ENCODE peak calls at places on chromosomes 11 and 22, in nine cellular contexts. J, R, F, Z, H, S, U, G and P are unnamed samples. For H3K4me1, the result is how much of the 10 kb centered on the place peaks cover.

GRCh38 chr22:39917091-39917703 is 16.3 kb downstream of the GRAP2 start:
- DNase-seq in Z (no peak), S (no peak), J (no peak), U (no peak), H (no peak), G (no peak), R (no peak), F (no peak), P (no peak)

GRCh38 chr22:22870577-22871398 is 16.8 kb upstream of the IGLL5 start:
- DNase-seq in G (no peak), H (no peak), F (no peak), R (no peak), Z (peak), S (no peak), U (no peak), J (no peak), P (no peak)

GRCh38 chr22:49156662-49157285 is 670.9 kb downstream of the BRD1 start:
- DNase-seq in H (no peak), R (no peak), S (peak), F (no peak), J (no peak), U (no peak), G (no peak), Z (no peak), P (no peak)

GRCh38 chr22:19520566-19521305 is 3.5 kb downstream of the CLDN5 start:
- DNase-seq in G (peak), F (no peak), H (no peak), U (no peak), S (no peak), R (no peak), Z (no peak), J (no peak), P (no peak)

GRCh38 chr11:16356057-16356750 is at the start of gene SOX6:
- DNase-seq in Z (peak), S (no peak), R (no peak), J (no peak), H (no peak), F (no peak), U (no peak), G (no peak), P (no peak)

GRCh38 chr11:101718406-101718805 is 134.6 kb upstream of the TRPC6 start:
- DNase-seq in R (no peak), S (no peak), F (no peak), G (no peak), U (no peak), J (no peak), H (no peak), Z (no peak), P (no peak)

GRCh38 chr22:46803031-46803880 is 40.8 kb downstream of the TBC1D22A start:
- DNase-seq in S (peak), Z (peak), U (peak), J (no peak), R (peak), F (peak), G (peak), H (no peak), P (no peak)

GRCh38 chr11:78094250-78094649 is 14.6 kb upstream of the NDUFC2 start:
- DNase-seq in J (no peak), S (no peak), U (no peak), Z (no peak), G (no peak), H (no peak), F (no peak), R (no peak), P (no peak)

GRCh38 chr22:49090061-49090852 is 737.4 kb downstream of the BRD1 start:
- DNase-seq in U (no peak), J (no peak), G (no peak), Z (no peak), H (no peak), F (no peak), S (no peak), R (no peak), P (no peak)

GRCh38 chr22:46977656-46978343 is 215.3 kb downstream of the TBC1D22A start:
- DNase-seq in H (no peak), F (no peak), J (no peak), S (no peak), R (no peak), Z (no peak), U (no peak), G (no peak), P (no peak)

GRCh38 chr11:1706634-1707400 is 9.8 kb downstream of the KRTAP5-6 start:
- DNase-seq in H (no peak), G (peak), U (no peak), J (peak), F (peak), S (no peak), Z (no peak), R (peak), P (no peak)

GRCh38 chr11:61139391-61139790 is 21.8 kb downstream of the VPS37C start:
- DNase-seq in H (no peak), U (no peak), G (no peak), F (no peak), J (no peak), S (no peak), Z (no peak), R (no peak), P (no peak)

GRCh38 chr22:26585104-26585790 is 4.7 kb downstream of the TPST2 start:
- DNase-seq in J (peak), R (peak), Z (no peak), U (no peak), S (no peak), G (peak), F (peak), H (peak), P (peak)
- H3K4me1 ChIP-seq in J (under half), R (half or more), Z (half or more), U (under half), S (under half), G (under half), F (under half), H (under half), P (under half)

DNA sequence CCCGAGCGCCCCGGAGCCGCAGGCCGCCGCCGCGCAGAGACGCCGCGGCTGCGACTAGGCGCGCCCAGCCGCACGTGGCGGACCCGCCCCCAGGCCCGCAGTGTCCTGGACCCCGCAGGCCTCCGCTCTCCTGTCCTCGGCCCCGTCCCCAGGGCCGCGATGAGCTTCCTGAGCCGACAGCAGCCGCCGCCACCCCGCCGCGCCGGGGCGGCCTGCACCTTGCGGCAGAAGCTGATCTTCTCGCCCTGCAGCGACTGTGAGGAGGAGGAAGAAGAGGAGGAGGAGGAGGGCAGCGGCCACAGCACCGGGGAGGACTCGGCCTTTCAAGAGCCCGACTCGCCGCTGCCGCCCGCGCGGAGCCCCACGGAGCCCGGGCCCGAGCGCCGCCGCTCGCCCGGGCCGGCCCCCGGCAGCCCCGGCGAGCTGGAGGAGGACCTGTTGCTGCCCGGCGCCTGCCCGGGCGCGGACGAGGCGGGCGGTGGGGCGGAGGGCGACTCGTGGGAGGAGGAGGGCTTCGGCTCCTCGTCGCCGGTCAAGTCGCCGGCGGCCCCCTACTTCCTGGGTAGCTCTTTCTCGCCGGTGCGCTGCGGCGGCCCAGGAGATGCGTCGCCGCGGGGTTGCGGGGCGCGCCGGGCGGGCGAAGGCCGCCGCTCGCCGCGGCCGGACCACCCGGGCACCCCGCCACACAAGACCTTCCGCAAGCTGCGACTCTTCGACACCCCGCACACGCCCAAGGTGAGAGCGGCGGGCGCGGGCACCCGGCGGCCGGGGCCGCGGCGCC is 495 bp downstream of the WEE1 start:
- DNase-seq in Z (no peak), S (peak), J (peak), H (peak), F (no peak), G (no peak), R (peak), U (no peak), P (peak)
- H3K4me1 ChIP-seq in Z (under half), S (under half), J (under half), H (under half), F (under half), G (under half), R (half or more), U (under half), P (under half)

GRCh38 chr11:134014502-134014901 is 54.4 kb upstream of the JAM3 start:
- DNase-seq in G (no peak), F (peak), S (no peak), U (no peak), R (no peak), Z (peak), H (no peak), J (no peak), P (no peak)

GRCh38 chr11:134004406-134005197 is 47.8 kb upstream of the IGSF9B start:
- DNase-seq in S (no peak), R (no peak), G (no peak), F (no peak), J (no peak), U (no peak), Z (no peak), H (no peak), P (no peak)

GRCh38 chr11:134013518-134013917 is 55.4 kb upstream of the JAM3 start:
- DNase-seq in U (no peak), F (no peak), G (no peak), Z (no peak), R (no peak), S (no peak), H (no peak), J (no peak), P (no peak)

GRCh38 chr11:134003792-134004405 is 47.1 kb upstream of the IGSF9B start:
- DNase-seq in G (no peak), H (no peak), J (no peak), S (no peak), F (no peak), U (no peak), Z (no peak), R (no peak), P (no peak)

DNA sequence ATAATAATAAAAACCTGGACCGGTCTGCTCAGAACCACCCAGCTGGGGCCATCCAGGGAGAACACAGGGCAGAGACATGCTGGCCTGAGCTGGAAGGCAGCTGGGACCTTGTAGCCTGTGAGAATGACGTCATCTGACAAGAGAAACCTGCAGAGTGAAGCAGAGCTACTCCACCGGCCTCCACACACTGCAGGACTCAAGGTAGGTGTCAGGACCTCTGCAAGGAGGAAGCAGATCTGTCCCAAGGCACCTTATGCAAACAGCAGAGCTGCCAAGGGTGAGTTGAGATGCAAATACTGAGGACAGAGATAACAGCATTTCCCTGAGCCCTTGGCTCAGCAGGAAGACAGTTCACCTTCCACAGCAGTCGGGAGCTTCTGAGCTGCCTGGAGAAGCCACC is 51.8 kb upstream of the IGSF9B start:
- DNase-seq in F (no peak), Z (no peak), U (no peak), H (no peak), J (no peak), R (no peak), S (no peak), G (no peak), P (no peak)
- H3K4me1 ChIP-seq in F (under half), Z (under half), U (under half), H (under half), J (under half), R (under half), S (under half), G (under half), P (under half)

GRCh38 chr11:67411785-67412152 is 3.7 kb upstream of the CARNS1 start:
- DNase-seq in R (no peak), U (no peak), J (no peak), G (no peak), S (no peak), Z (no peak), F (no peak), H (no peak), P (no peak)
- H3K4me1 ChIP-seq in R (under half), U (half or more), J (under half), G (under half), S (under half), Z (under half), F (under half), H (under half), P (under half)

DNA sequence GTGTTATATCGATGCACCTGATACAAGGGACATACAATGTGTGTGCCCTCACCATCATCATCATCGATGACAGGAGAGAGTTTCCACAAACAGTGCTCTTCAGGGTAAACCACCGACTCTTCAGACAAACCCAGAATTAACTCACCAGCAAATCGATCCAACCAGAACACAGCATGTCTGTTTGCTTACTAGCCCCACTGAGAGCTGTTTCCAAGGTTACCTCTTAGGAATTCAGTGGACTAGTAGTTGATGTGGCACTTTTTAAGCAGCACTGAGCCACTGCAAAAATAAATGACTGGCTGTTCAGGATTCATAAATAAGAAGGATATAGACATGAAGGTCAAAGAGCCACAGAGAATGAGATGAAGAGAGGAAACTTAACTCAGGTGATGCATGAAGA is 83.1 kb downstream of the PARVA start:
- DNase-seq in U (no peak), S (no peak), H (no peak), G (no peak), Z (no peak), R (no peak), J (no peak), F (no peak), P (no peak)
- H3K4me1 ChIP-seq in U (under half), S (under half), H (under half), G (half or more), Z (under half), R (half or more), J (under half), F (under half), P (under half)